ENCODE peak calls at places on chromosomes 16 and 17, in five cellular contexts. N is fibroblast of lung, R is colonic mucosa, F is PC-3, O is prostate gland. Z is an unnamed sample.

GRCh38 chr17:36919407-36919968 is 17.8 kb upstream of the LHX1 start:
- DNase-seq in N (no peak), F (no peak), R (no peak), O (no peak), Z (peak)

GRCh38 chr17:50842506-50843149 is 7.2 kb downstream of the WFIKKN2 start:
- DNase-seq in O (no peak), F (no peak), N (no peak), R (no peak), Z (peak)

GRCh38 chr17:27552467-27552779 is 78.6 kb upstream of the LGALS9 start:
- DNase-seq in F (peak), O (no peak), R (no peak), N (peak), Z (peak)

GRCh38 chr17:37741334-37742113 is 3.3 kb downstream of the HNF1B start:
- DNase-seq in R (peak), N (no peak), O (no peak), F (peak), Z (no peak)

GRCh38 chr16:84600343-84601229 is 17.3 kb downstream of the COTL1 start:
- DNase-seq in R (no peak), F (no peak), O (no peak), N (peak), Z (no peak)

GRCh38 chr16:73916839-73917594 is 379.6 kb upstream of the PSMD7 start:
- DNase-seq in N (no peak), F (no peak), R (no peak), O (no peak), Z (no peak)

GRCh38 chr17:74118504-74118903 is 85.0 kb upstream of the RPL38 start:
- DNase-seq in F (no peak), R (no peak), N (no peak), O (no peak), Z (peak)

GRCh38 chr16:90020260-90020837 is 1.1 kb upstream of the DBNDD1 start:
- DNase-seq in N (peak), F (no peak), R (no peak), O (no peak), Z (no peak)

GRCh38 chr16:9297437-9298113 is 206.1 kb downstream of the HAPSTR1 start:
- DNase-seq in N (no peak), R (no peak), F (peak), O (peak), Z (peak)

GRCh38 chr17:9878361-9878760 is 26.7 kb downstream of the RCVRN start:
- DNase-seq in F (no peak), N (no peak), O (no peak), R (no peak), Z (no peak)

GRCh38 chr16:12319464-12320030 is 343.0 kb downstream of the SNX29 start:
- DNase-seq in O (no peak), F (no peak), N (no peak), R (no peak), Z (peak)

GRCh38 chr17:44071198-44071520 is 624 bp downstream of the G6PC3 start:
- DNase-seq in R (no peak), F (no peak), N (peak), O (no peak), Z (no peak)

GRCh38 chr17:77840156-77840555 is 118.3 kb upstream of the TNRC6C start:
- DNase-seq in N (peak), R (no peak), O (no peak), F (no peak), Z (no peak)

DNA sequence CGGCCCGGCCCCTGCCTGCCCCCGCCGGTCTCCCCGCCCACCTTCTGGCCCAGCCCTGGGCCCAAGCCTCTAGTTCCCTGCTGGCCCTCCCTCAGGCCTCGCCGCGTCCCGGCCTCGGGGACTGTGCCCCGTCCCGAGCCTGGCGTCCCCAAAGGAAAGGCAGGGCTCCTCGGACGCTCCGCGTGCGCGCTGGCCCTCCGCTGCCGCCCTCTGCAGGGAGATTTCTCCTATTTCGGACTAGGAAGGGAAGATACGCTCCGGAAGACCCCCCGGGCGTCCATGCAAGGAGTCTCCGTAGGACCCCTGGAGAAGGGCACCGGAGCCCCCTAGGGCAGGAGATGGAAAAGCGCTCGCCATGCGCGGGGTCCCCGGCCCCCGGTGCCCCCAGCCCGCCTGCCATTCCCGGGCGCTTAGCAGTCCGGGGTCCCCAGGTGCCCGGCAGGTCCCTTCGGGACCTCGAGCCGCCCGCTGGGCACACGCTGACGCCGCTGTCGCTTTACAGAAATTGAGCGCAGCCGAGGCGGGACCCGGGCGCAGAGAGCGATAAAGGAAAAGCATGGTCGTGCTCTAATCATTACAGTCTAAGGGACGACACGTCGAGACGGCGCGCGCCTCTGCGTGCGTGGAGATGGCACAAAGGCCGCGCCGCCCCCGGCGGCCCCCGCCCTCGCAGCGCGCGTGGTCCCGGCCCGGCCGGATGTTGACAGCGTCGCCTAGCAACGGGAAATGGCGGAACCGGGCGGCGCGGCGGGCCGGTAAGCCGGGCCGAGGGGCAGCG is at the start of gene CCDC40:
- DNase-seq in N (peak), R (peak), O (peak), F (peak), Z (peak)
- TF ChIP-seq CTCF in N (no peak), R (no peak), O (peak), F (no peak), Z (peak)

DNA sequence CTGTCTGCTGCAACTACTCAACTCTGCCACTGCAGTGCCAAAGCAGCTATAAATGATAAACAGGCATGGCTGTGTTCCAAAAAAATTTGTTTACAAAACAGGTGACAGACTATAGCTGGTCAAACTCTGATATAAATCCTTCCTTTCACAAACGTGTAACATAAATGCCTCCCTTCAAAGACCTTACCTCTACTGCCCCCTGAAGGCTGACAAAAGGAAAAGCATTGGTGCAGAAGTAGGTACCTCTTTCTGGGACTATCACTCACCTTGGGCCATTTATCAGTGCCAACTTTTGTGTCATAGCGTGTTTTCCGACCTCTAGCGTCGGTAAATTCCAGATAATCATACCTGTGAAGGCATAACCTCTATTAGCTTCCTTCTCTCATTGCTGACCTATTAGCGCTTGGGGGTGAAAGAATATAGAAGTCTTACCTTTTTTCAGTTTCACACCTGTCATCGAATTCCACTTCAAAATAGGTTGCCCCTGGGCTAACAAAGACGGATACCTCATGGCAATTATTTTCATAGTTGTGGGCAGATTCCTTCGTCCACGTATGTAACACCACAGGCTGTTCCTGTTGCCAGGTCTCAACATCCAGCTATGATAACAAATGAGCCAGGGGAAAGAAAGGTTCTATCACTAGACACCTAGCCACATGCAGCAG is 67.9 kb downstream of the ZZEF1 start:
- DNase-seq in R (no peak), F (peak), O (no peak), N (peak), Z (peak)
- TF ChIP-seq CTCF in R (peak), F (peak), O (peak), N (peak), Z (peak)

GRCh38 chr17:11330871-11331270 is 89.9 kb downstream of the SHISA6 start:
- DNase-seq in F (no peak), R (no peak), N (peak), O (no peak), Z (peak)

GRCh38 chr17:11326492-11326891 is 85.5 kb downstream of the SHISA6 start:
- DNase-seq in N (no peak), O (no peak), R (no peak), F (no peak), Z (no peak)

GRCh38 chr17:11319894-11320293 is 78.9 kb downstream of the SHISA6 start:
- DNase-seq in O (no peak), N (no peak), F (no peak), R (no peak), Z (no peak)

GRCh38 chr17:11324846-11325420 is 83.9 kb downstream of the SHISA6 start:
- DNase-seq in F (no peak), R (no peak), O (no peak), N (no peak), Z (no peak)
- TF ChIP-seq CTCF in F (no peak), R (no peak), O (no peak), N (no peak), Z (no peak)

GRCh38 chr16:25148568-25149215 is 37.1 kb downstream of the LCMT1 start:
- DNase-seq in N (no peak), F (no peak), O (no peak), R (no peak), Z (peak)

GRCh38 chr16:25140459-25140858 is 28.9 kb downstream of the LCMT1 start:
- DNase-seq in F (peak), R (no peak), O (no peak), N (peak), Z (no peak)

GRCh38 chr16:25138130-25138529 is 26.6 kb downstream of the LCMT1 start:
- DNase-seq in F (no peak), R (no peak), O (no peak), N (no peak), Z (no peak)

GRCh38 chr16:25141648-25142047 is 30.1 kb downstream of the LCMT1 start:
- DNase-seq in N (peak), O (no peak), F (no peak), R (no peak), Z (no peak)

GRCh38 chr16:25143898-25144297 is 32.4 kb downstream of the LCMT1 start:
- DNase-seq in R (no peak), O (peak), F (no peak), N (no peak), Z (peak)
- TF ChIP-seq CTCF in R (no peak), O (no peak), F (peak), N (peak), Z (peak)

GRCh38 chr16:68089067-68089466 is 3.9 kb downstream of the NFATC3 start:
- DNase-seq in O (no peak), N (no peak), R (no peak), F (no peak), Z (no peak)
- TF ChIP-seq CTCF in O (no peak), N (no peak), R (no peak), F (no peak), Z (no peak)

Z was measured in endodermal cell.